ENCODE peak calls at places on chromosome 5, in eight cellular contexts. B is endodermal cell, Z is neural crest cell, H is MCF 10A, C is Caco-2, T is omental fat pad, E is BE2C, X is fibroblast of pulmonary artery. Q is an unnamed sample.

GRCh38 chr5:174751154-174751990 is 27.0 kb downstream of the MSX2 start:
- DNase-seq in T (no peak), E (peak), C (no peak), B (peak), H (peak), Z (peak), X (no peak), Q (peak)

GRCh38 chr5:159211712-159212111 is 2.4 kb upstream of the RNF145 start:
- DNase-seq in B (no peak), C (no peak), X (no peak), T (no peak), H (no peak), Z (no peak), E (peak), Q (no peak)

GRCh38 chr5:134139891-134140469 is 25.5 kb downstream of the TCF7 start:
- DNase-seq in X (no peak), T (peak), H (no peak), Z (no peak), E (no peak), B (peak), C (peak), Q (no peak)

GRCh38 chr5:142512680-142513042 is 173.2 kb downstream of the FGF1 start:
- DNase-seq in X (peak), B (no peak), E (no peak), H (peak), Z (no peak), T (no peak), C (peak), Q (no peak)

GRCh38 chr5:1800470-1801060 is 642 bp upstream of the NDUFS6 start:
- DNase-seq in B (no peak), Z (no peak), T (no peak), X (peak), E (no peak), C (no peak), H (no peak), Q (no peak)

GRCh38 chr5:35138232-35138631 is 90.5 kb upstream of the AGXT2 start:
- DNase-seq in B (no peak), H (no peak), C (no peak), E (no peak), T (no peak), Z (no peak), X (peak), Q (no peak)

GRCh38 chr5:142869883-142870282 is 99.7 kb downstream of the ARHGAP26 start:
- DNase-seq in E (no peak), X (no peak), B (no peak), C (no peak), Z (no peak), H (no peak), T (no peak), Q (no peak)

GRCh38 chr5:30866142-30866541 is 327.3 kb upstream of the CDH6 start:
- DNase-seq in Z (no peak), C (no peak), T (no peak), X (peak), E (no peak), B (no peak), H (no peak), Q (no peak)

GRCh38 chr5:36629729-36630128 is 23.3 kb downstream of the SLC1A3 start:
- DNase-seq in Z (no peak), H (no peak), B (no peak), T (no peak), C (no peak), E (no peak), X (no peak), Q (no peak)

GRCh38 chr5:130164966-130165365 is 260.7 kb downstream of the CHSY3 start:
- DNase-seq in Z (no peak), C (no peak), B (no peak), T (no peak), H (peak), X (peak), E (no peak), Q (no peak)

GRCh38 chr5:119395080-119395836 is 39.4 kb downstream of the TNFAIP8 start:
- DNase-seq in E (no peak), C (no peak), H (no peak), B (no peak), Z (no peak), X (no peak), T (no peak), Q (no peak)

GRCh38 chr5:98581416-98581999 is 192.0 kb upstream of the RGMB start:
- DNase-seq in B (no peak), T (no peak), X (peak), H (peak), C (no peak), E (no peak), Z (no peak), Q (no peak)

GRCh38 chr5:36177154-36177553 is 25.2 kb downstream of the SKP2 start:
- DNase-seq in Z (no peak), T (no peak), C (no peak), X (no peak), B (no peak), E (no peak), H (no peak), Q (no peak)

GRCh38 chr5:94562327-94562971 is 56.0 kb downstream of the KIAA0825 start:
- DNase-seq in T (no peak), B (no peak), E (no peak), X (no peak), H (no peak), C (no peak), Z (no peak), Q (no peak)

GRCh38 chr5:87924451-87924850 is 344.2 kb downstream of the TMEM161B start:
- DNase-seq in X (no peak), H (no peak), C (peak), B (peak), E (no peak), T (no peak), Z (no peak), Q (no peak)

GRCh38 chr5:135450957-135451356 is 1.2 kb downstream of the TIFAB start:
- DNase-seq in T (no peak), H (no peak), Z (no peak), X (no peak), C (no peak), E (no peak), B (no peak), Q (no peak)

GRCh38 chr5:143261748-143262392 is 141.6 kb downstream of the NR3C1 start:
- DNase-seq in E (no peak), B (no peak), Z (no peak), X (peak), T (no peak), C (no peak), H (peak), Q (no peak)

GRCh38 chr5:175447571-175447970 is 3.6 kb upstream of the DRD1 start:
- DNase-seq in E (no peak), Z (no peak), X (no peak), T (no peak), H (no peak), C (no peak), B (no peak), Q (no peak)

GRCh38 chr5:59276277-59276647 is 617.3 kb downstream of the PDE4D start:
- DNase-seq in B (no peak), X (no peak), Z (no peak), E (no peak), C (no peak), H (no peak), T (no peak), Q (no peak)

GRCh38 chr5:1171340-1171941 is 30.0 kb upstream of the SLC6A19 start:
- DNase-seq in B (no peak), H (peak), Z (no peak), T (no peak), E (no peak), C (no peak), X (peak), Q (no peak)

GRCh38 chr5:151286246-151286645 is 17.3 kb downstream of the SLC36A3 start:
- DNase-seq in Z (no peak), H (no peak), T (no peak), B (no peak), X (no peak), C (no peak), E (no peak), Q (no peak)

GRCh38 chr5:151283120-151283825 is 20.3 kb downstream of the SLC36A3 start:
- DNase-seq in X (no peak), H (no peak), B (no peak), Z (no peak), T (no peak), C (no peak), E (no peak), Q (no peak)

GRCh38 chr5:151288180-151288579 is 15.4 kb downstream of the SLC36A3 start:
- DNase-seq in B (peak), T (no peak), E (no peak), X (no peak), Z (no peak), C (peak), H (peak), Q (no peak)

GRCh38 chr5:151284392-151284967 is 19.1 kb downstream of the SLC36A3 start:
- DNase-seq in T (no peak), H (peak), X (no peak), E (no peak), C (no peak), B (peak), Z (no peak), Q (no peak)

GRCh38 chr5:151285683-151286082 is 17.9 kb downstream of the SLC36A3 start:
- DNase-seq in C (no peak), Z (no peak), B (no peak), X (no peak), H (no peak), T (no peak), E (no peak), Q (no peak)
- TF ChIP-seq CTCF in C (no peak), Z (no peak), B (no peak), X (no peak), H (no peak), T (no peak), E (no peak), Q (no peak)

GRCh38 chr5:140172473-140172872 is 2.5 kb upstream of the CYSTM1 start:
- DNase-seq in C (no peak), E (no peak), X (no peak), T (no peak), Z (no peak), B (no peak), H (no peak), Q (no peak)

GRCh38 chr5:140165921-140166270 is 9.1 kb upstream of the CYSTM1 start:
- DNase-seq in Z (no peak), C (no peak), H (no peak), X (no peak), T (no peak), B (no peak), E (no peak), Q (no peak)

GRCh38 chr5:140166911-140167310 is 8.1 kb upstream of the CYSTM1 start:
- DNase-seq in E (no peak), C (no peak), T (no peak), B (no peak), X (no peak), H (no peak), Z (no peak), Q (no peak)

GRCh38 chr5:140168371-140168770 is 6.6 kb upstream of the CYSTM1 start:
- DNase-seq in Z (no peak), E (no peak), X (no peak), C (no peak), H (no peak), B (no peak), T (no peak), Q (no peak)

GRCh38 chr5:140169410-140169809 is 5.6 kb upstream of the CYSTM1 start:
- DNase-seq in X (peak), Z (no peak), T (no peak), B (no peak), C (no peak), H (peak), E (no peak), Q (no peak)
- TF ChIP-seq CTCF in X (peak), Z (no peak), T (no peak), B (peak), C (peak), H (peak), E (peak), Q (no peak)

GRCh38 chr5:74209566-74209965 is 431.0 kb downstream of the ENC1 start:
- DNase-seq in T (no peak), X (no peak), H (no peak), C (no peak), B (no peak), Z (no peak), E (no peak), Q (no peak)

GRCh38 chr5:74216012-74216411 is 424.5 kb downstream of the ENC1 start:
- DNase-seq in E (no peak), T (no peak), B (no peak), H (no peak), Z (no peak), X (no peak), C (no peak), Q (no peak)

GRCh38 chr5:74206571-74207550 is 433.7 kb downstream of the ENC1 start:
- DNase-seq in B (no peak), E (peak), Z (no peak), T (peak), H (peak), X (peak), C (no peak), Q (no peak)

GRCh38 chr5:74212336-74212735 is 428.2 kb downstream of the ENC1 start:
- DNase-seq in X (peak), C (peak), Z (no peak), T (no peak), H (peak), B (peak), E (peak), Q (no peak)
- TF ChIP-seq CTCF in X (peak), C (peak), Z (peak), T (no peak), H (peak), B (peak), E (peak), Q (peak)

GRCh38 chr5:126484248-126484647 is 61.0 kb downstream of the GRAMD2B start:
- DNase-seq in C (no peak), T (no peak), Z (no peak), H (no peak), E (no peak), X (no peak), B (no peak), Q (no peak)
- TF ChIP-seq CTCF in C (no peak), T (no peak), Z (no peak), H (no peak), E (no peak), X (no peak), B (no peak), Q (no peak)

Q was measured in progenitor cell of endocrine pancreas.